ENCODE peak calls at places on chromosomes 2 and 18, in six cellular contexts. J, O, M, S, F and R are unnamed samples.

GRCh38 chr18:58805482-58806187 is 59.0 kb upstream of the ZNF532 start:
- DNase-seq in M (no peak), F (no peak), J (no peak), O (no peak), S (no peak), R (no peak)

GRCh38 chr18:48611196-48611595 is 72.4 kb downstream of the CTIF start:
- DNase-seq in J (no peak), S (no peak), F (peak), O (no peak), M (no peak), R (no peak)

GRCh38 chr18:10190564-10190963 is 263.9 kb upstream of the APCDD1 start:
- DNase-seq in S (no peak), O (no peak), M (no peak), F (no peak), J (no peak), R (peak)

GRCh38 chr18:11689031-11689971 is at the start of gene GNAL:
- DNase-seq in O (peak), F (peak), M (peak), S (no peak), J (peak), R (peak)

GRCh38 chr2:180015951-180016709 is 9.0 kb upstream of the CWC22 start:
- DNase-seq in O (no peak), M (peak), J (no peak), F (no peak), S (no peak), R (peak)

GRCh38 chr2:162732946-162733698 is 105.4 kb downstream of the KCNH7 start:
- DNase-seq in O (no peak), J (no peak), S (no peak), F (no peak), M (no peak), R (no peak)

GRCh38 chr2:205725059-205725458 is 42.8 kb downstream of the NRP2 start:
- DNase-seq in F (no peak), M (no peak), J (no peak), S (no peak), O (no peak), R (no peak)

GRCh38 chr2:62663443-62663842 is 42.1 kb upstream of the EHBP1 start:
- DNase-seq in F (no peak), S (no peak), O (no peak), M (peak), J (no peak), R (peak)

GRCh38 chr2:227534714-227535113 is 62.8 kb downstream of the AGFG1 start:
- DNase-seq in M (no peak), O (no peak), F (no peak), J (no peak), S (no peak), R (no peak)

GRCh38 chr2:26767894-26768487 is 3.9 kb downstream of the SLC35F6 start:
- DNase-seq in S (no peak), M (no peak), O (no peak), J (no peak), F (no peak), R (no peak)

GRCh38 chr2:3188405-3188946 is 189.1 kb downstream of the EIPR1 start:
- DNase-seq in J (no peak), S (no peak), M (no peak), F (peak), O (no peak), R (no peak)

GRCh38 chr2:175063741-175064140 is 58.6 kb upstream of the CHN1 start:
- DNase-seq in M (no peak), F (no peak), O (no peak), J (no peak), S (no peak), R (no peak)

GRCh38 chr2:232652505-232652851 is 19.1 kb downstream of the EFHD1 start:
- DNase-seq in M (no peak), F (no peak), S (no peak), J (no peak), O (no peak), R (peak)

GRCh38 chr18:31835528-31836138 is 75.0 kb upstream of the SLC25A52 start:
- DNase-seq in S (no peak), J (peak), M (no peak), F (no peak), O (no peak), R (peak)

GRCh38 chr18:78069784-78070664 is 820.4 kb downstream of the GALR1 start:
- DNase-seq in O (no peak), J (no peak), M (no peak), S (no peak), F (no peak), R (no peak)

GRCh38 chr2:225694664-225695063 is 295.2 kb downstream of the NYAP2 start:
- DNase-seq in M (no peak), F (no peak), S (no peak), O (no peak), J (no peak), R (no peak)

GRCh38 chr2:98445708-98446577 is 1.3 kb downstream of the INPP4A start:
- DNase-seq in S (no peak), O (no peak), J (no peak), F (no peak), M (no peak), R (no peak)

GRCh38 chr2:46954951-46955571 is 39.5 kb upstream of the MCFD2 start:
- DNase-seq in F (peak), J (peak), S (no peak), M (peak), O (no peak), R (peak)

GRCh38 chr2:118584380-118584779 is 263.1 kb downstream of the EN1 start:
- DNase-seq in F (no peak), S (no peak), J (no peak), O (no peak), M (no peak), R (no peak)

GRCh38 chr2:223019987-223020717 is 31.8 kb upstream of the KCNE4 start:
- DNase-seq in S (no peak), J (no peak), M (no peak), O (no peak), F (no peak), R (no peak)